ENCODE peak calls at places on chromosome 1, in four cellular contexts. C is colonic mucosa, W is mesenchymal stem cell, X is adipocyte. G is an unnamed sample.

GRCh38 chr1:51768971-51769601 is 109.4 kb downstream of the NRDC start:
- DNase-seq in C (no peak), W (peak), X (peak), G (peak)

GRCh38 chr1:226671268-226671667 is 67.8 kb downstream of the ITPKB start:
- DNase-seq in C (no peak), W (no peak), X (no peak), G (no peak)

GRCh38 chr1:67735806-67736627 is 51.0 kb downstream of the GADD45A start:
- DNase-seq in C (peak), W (peak), X (peak), G (peak)

GRCh38 chr1:38076038-38076437 is 29.4 kb upstream of the POU3F1 start:
- DNase-seq in C (no peak), W (peak), X (peak), G (peak)

GRCh38 chr1:246066553-246066952 is 440.5 kb downstream of the SMYD3 start:
- DNase-seq in C (no peak), W (no peak), X (no peak), G (peak)

GRCh38 chr1:22638476-22639234 is 2.2 kb downstream of the C1QA start:
- DNase-seq in C (no peak), W (no peak), X (no peak), G (no peak)

GRCh38 chr1:166695115-166695514 is 144.2 kb upstream of the POGK start:
- DNase-seq in C (no peak), W (no peak), X (no peak), G (no peak)

GRCh38 chr1:21659924-21660326 is 9.2 kb downstream of the RAP1GAP start:
- DNase-seq in C (no peak), W (no peak), X (no peak), G (no peak)

GRCh38 chr1:182041615-182042014 is 19.9 kb downstream of the ZNF648 start:
- DNase-seq in C (no peak), W (no peak), X (peak), G (no peak)

GRCh38 chr1:62247391-62248168 is 52.9 kb downstream of the L1TD1 start:
- DNase-seq in C (no peak), W (no peak), X (no peak), G (peak)

GRCh38 chr1:208254376-208254775 is 10.2 kb upstream of the PLXNA2 start:
- DNase-seq in C (no peak), W (no peak), X (peak), G (no peak)

DNA sequence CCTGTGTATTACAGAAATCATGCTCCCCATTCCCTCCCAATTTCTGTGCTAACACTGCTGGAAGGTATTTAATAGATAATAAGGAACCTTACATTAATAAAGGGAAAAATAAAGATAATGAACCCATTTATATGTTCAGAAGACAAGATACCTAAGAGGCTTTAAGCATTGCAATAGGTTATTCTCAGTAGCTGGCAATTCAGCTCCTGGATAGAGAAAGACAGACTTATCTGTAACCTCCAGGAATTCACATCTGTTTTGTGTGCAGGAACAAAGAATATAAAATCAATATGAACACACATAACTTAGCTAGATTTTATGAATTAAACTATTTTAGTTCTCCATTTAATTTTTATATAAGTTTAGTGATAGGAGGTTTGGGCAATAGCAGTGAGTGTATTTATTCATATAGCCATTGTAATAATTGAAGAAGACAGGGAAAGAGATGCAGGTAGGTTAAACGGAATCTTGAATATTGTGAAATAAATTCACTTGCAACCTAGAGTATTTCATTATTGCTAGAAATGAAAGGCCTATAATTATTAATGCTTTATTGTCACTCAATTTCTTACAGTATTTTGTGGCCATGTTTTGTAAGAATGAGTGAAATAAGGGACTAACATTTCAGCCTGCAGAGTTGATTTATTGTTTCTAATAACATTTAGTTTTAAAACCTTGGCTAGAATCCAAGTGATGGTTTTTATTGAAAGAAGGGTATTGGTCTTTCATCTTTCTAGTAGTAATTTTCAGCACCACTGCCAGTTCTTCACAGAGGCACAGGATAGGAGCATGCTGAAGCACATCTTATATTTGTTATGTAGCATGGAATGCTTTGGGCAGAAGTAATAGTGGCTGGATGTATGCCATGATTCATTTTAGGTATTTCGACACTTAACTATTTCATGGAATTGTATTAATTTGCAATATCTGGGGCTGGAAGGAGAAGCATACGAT is 1.5 kb downstream of the XPR1 start:
- DNase-seq in C (no peak), W (no peak), X (peak), G (no peak)
- H3K9ac ChIP-seq in C (no peak), W (peak), X (peak), G (peak)

GRCh38 chr1:159889821-159890252 is 10.1 kb downstream of the CFAP45 start:
- DNase-seq in C (peak), W (peak), X (peak), G (peak)
- H3K9ac ChIP-seq in C (no peak), W (peak), X (peak), G (no peak)

GRCh38 chr1:12153181-12153785 is 13.5 kb upstream of the TNFRSF1B start:
- DNase-seq in C (peak), W (peak), X (peak), G (no peak)
- H3K9ac ChIP-seq in C (no peak), W (peak), X (peak), G (no peak)

GRCh38 chr1:26275580-26276431 is 4.1 kb upstream of the SH3BGRL3 start:
- DNase-seq in C (peak), W (peak), X (peak), G (peak)
- H3K9ac ChIP-seq in C (peak), W (peak), X (peak), G (no peak)

DNA sequence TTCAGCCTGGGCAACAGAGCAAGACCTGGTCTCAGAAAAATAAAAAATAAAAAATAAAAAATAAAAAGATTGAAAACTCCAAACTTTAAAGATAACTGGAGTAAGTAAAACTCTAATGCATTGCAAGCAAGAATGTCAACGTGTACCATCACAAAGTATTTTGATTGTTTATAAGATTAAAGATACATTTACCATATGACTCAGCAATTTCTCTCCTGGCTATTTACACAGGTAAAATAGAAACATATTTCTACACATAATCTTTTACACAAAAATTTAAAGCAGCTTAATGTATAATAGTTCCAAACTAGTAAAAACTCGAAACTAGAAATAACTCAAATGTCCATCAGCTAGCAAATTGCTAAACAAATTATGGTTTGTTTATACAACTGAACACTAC is 456.1 kb upstream of the RGS18 start:
- DNase-seq in C (no peak), W (no peak), X (no peak), G (no peak)
- H3K9ac ChIP-seq in C (no peak), W (no peak), X (no peak), G (no peak)

DNA sequence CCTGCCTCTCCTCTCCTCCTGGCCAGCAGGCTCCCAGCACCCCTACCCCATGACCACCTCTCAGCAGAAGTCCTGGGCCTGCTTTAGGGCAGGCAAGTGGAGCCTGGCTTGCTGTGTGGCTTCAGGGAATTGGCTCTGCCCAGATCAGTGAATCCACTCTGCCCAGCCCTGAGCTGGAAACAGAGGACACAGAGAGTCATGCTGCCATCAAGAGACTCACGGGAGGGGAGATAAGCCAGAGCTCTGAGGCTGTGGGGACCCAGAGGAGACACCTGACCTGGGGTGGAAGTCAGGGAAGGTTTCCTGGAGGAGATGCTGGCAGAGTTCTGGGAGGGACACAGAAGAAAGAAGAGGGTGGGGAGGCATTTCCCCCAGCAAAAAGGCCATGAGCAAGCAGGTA is 54.2 kb downstream of the GLIS1 start:
- DNase-seq in C (no peak), W (no peak), X (no peak), G (no peak)
- H3K9ac ChIP-seq in C (no peak), W (no peak), X (no peak), G (no peak)

G was measured in neural progenitor cell.